ENCODE peak calls at places on chromosomes 5 and 9, in four cellular contexts. B, J, C and D are unnamed samples.

GRCh38 chr5:179337227-179338122 is 7.8 kb downstream of the ADAMTS2 start:
- DNase-seq in J (no peak), B (no peak), C (no peak), D (no peak)

GRCh38 chr5:53820802-53821171 is 260.3 kb downstream of the NDUFS4 start:
- DNase-seq in C (no peak), B (no peak), J (no peak), D (no peak)

GRCh38 chr5:67538855-67539506 is 342.4 kb upstream of the CD180 start:
- DNase-seq in B (no peak), J (no peak), C (no peak), D (no peak)

GRCh38 chr9:70409280-70409679 is 5.2 kb downstream of the KLF9 start:
- DNase-seq in B (no peak), C (no peak), J (no peak), D (no peak)

GRCh38 chr9:70340572-70340971 is 73.9 kb downstream of the KLF9 start:
- DNase-seq in B (peak), J (peak), C (peak), D (no peak)

GRCh38 chr9:6305954-6306563 is 22.1 kb upstream of the TPD52L3 start:
- DNase-seq in C (peak), B (peak), J (no peak), D (no peak)

GRCh38 chr5:10719965-10720364 is 41.1 kb downstream of the DAP start:
- DNase-seq in C (no peak), B (no peak), J (no peak), D (no peak)

GRCh38 chr9:34374905-34375552 is 1.7 kb downstream of the MYORG start:
- DNase-seq in B (peak), J (no peak), C (no peak), D (no peak)

GRCh38 chr5:88881566-88881965 is 1.4 kb downstream of the MEF2C start:
- DNase-seq in B (no peak), C (no peak), J (no peak), D (no peak)

GRCh38 chr9:134475051-134475790 is 149.0 kb downstream of the RXRA start:
- DNase-seq in J (no peak), B (no peak), C (no peak), D (no peak)

GRCh38 chr9:97468658-97469448 is 32.6 kb upstream of the TMOD1 start:
- DNase-seq in B (peak), J (peak), C (peak), D (peak)

GRCh38 chr5:83306572-83307241 is 164.8 kb upstream of the VCAN start:
- DNase-seq in J (no peak), B (no peak), C (no peak), D (peak)

GRCh38 chr9:96871176-96871575 is 16.9 kb upstream of the ZNF782 start:
- DNase-seq in C (no peak), J (no peak), B (no peak), D (no peak)

GRCh38 chr9:104783588-104783987 is 19.7 kb downstream of the NIPSNAP3B start:
- DNase-seq in J (no peak), C (no peak), B (no peak), D (no peak)

GRCh38 chr5:122156724-122157325 is 27.5 kb downstream of the ZNF474 start:
- DNase-seq in B (peak), C (peak), J (no peak), D (no peak)

GRCh38 chr5:112892776-112893175 is 29.3 kb downstream of the REEP5 start:
- DNase-seq in C (no peak), B (no peak), J (no peak), D (no peak)

GRCh38 chr5:101897914-101898313 is 398.2 kb downstream of the SLCO4C1 start:
- DNase-seq in J (no peak), B (no peak), C (peak), D (no peak)

GRCh38 chr9:26975728-26976707 is 19.8 kb downstream of the IFT74 start:
- DNase-seq in C (peak), B (peak), J (no peak), D (no peak)

GRCh38 chr9:35605336-35606137 is 475 bp downstream of the TESK1 start:
- DNase-seq in C (peak), B (no peak), J (peak), D (no peak)

GRCh38 chr9:16515879-16516289 is 354.6 kb downstream of the BNC2 start:
- DNase-seq in B (no peak), C (no peak), J (no peak), D (no peak)

GRCh38 chr5:15966651-15967050 is 212.9 kb downstream of the MARCHF11 start:
- DNase-seq in J (no peak), C (no peak), B (no peak), D (no peak)

GRCh38 chr9:134656334-134657034 is 14.9 kb downstream of the COL5A1 start:
- DNase-seq in C (no peak), J (no peak), B (no peak), D (no peak)

GRCh38 chr5:43422143-43422542 is 10.0 kb upstream of the CCL28 start:
- DNase-seq in J (no peak), C (no peak), B (peak), D (no peak)

GRCh38 chr9:113343732-113344231 is 3.7 kb upstream of the WDR31 start:
- DNase-seq in B (peak), J (no peak), C (peak), D (peak)

GRCh38 chr9:117094493-117094892 is 320.4 kb downstream of the ASTN2 start:
- DNase-seq in C (no peak), B (no peak), J (no peak), D (no peak)

GRCh38 chr9:85344901-85345300 is 396.9 kb downstream of the AGTPBP1 start:
- DNase-seq in J (no peak), B (no peak), C (no peak), D (no peak)

GRCh38 chr5:98763001-98763630 is 10.3 kb upstream of the RGMB start:
- DNase-seq in B (no peak), C (no peak), J (no peak), D (no peak)

GRCh38 chr5:127335381-127335780 is 44.8 kb downstream of the MEGF10 start:
- DNase-seq in J (no peak), C (no peak), B (no peak), D (no peak)

GRCh38 chr5:80319702-80320101 is at the start of gene SPZ1:
- DNase-seq in C (no peak), B (no peak), J (no peak), D (no peak)

GRCh38 chr5:80315244-80315643 is 4.6 kb upstream of the SPZ1 start:
- DNase-seq in J (no peak), B (no peak), C (no peak), D (no peak)

GRCh38 chr5:80318212-80318611 is 1.6 kb upstream of the SPZ1 start:
- DNase-seq in J (no peak), B (no peak), C (peak), D (no peak)
- TF ChIP-seq GABPA in J (no peak), B (no peak), C (no peak), D (no peak)

DNA sequence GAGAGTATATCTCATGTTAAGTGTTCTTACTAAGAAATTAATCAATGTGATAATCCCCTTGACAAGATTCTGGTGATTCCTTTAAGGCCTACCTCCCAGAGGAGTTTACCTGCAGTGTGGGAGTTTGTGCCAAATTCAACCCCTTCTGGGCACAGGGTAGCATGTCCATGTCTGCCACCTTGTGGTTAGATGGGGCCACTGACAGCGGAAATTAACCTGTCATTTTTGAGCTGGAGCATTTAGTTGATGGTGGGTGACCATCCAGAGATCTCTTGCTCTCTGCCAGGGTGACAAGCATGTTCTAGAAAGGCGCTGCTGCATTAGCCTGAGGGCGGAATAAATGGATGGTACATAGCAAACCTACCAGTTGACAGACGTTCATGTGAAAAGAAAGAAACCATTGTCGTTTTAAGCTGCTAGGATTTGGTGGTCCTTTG is 132.2 kb downstream of the FBXO4 start:
- DNase-seq in J (peak), C (peak), B (peak), D (peak)
- TF ChIP-seq GABPA in J (no peak), C (no peak), B (no peak), D (no peak)

DNA sequence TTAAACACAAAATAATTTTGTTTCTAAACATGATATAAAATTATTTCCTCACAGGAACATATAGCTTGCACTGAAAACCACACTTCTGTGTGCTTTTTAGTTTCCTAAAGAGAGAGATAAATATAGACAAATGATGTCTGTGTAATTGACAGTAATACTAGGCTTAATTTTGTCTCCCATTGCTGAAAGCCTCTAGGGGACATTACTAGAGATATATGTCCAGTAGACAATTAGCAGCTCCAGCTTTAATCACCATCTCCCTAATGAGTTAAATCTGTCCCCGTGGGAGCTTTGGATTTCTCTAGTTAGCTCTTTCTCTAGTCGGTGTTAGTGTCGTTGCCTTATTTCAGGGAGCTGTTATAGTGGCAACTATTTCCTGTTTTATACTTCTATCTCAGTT is 164.2 kb downstream of the ARHGAP26 start:
- DNase-seq in J (no peak), B (no peak), C (peak), D (no peak)
- TF ChIP-seq GABPA in J (no peak), B (no peak), C (no peak), D (no peak)

DNA sequence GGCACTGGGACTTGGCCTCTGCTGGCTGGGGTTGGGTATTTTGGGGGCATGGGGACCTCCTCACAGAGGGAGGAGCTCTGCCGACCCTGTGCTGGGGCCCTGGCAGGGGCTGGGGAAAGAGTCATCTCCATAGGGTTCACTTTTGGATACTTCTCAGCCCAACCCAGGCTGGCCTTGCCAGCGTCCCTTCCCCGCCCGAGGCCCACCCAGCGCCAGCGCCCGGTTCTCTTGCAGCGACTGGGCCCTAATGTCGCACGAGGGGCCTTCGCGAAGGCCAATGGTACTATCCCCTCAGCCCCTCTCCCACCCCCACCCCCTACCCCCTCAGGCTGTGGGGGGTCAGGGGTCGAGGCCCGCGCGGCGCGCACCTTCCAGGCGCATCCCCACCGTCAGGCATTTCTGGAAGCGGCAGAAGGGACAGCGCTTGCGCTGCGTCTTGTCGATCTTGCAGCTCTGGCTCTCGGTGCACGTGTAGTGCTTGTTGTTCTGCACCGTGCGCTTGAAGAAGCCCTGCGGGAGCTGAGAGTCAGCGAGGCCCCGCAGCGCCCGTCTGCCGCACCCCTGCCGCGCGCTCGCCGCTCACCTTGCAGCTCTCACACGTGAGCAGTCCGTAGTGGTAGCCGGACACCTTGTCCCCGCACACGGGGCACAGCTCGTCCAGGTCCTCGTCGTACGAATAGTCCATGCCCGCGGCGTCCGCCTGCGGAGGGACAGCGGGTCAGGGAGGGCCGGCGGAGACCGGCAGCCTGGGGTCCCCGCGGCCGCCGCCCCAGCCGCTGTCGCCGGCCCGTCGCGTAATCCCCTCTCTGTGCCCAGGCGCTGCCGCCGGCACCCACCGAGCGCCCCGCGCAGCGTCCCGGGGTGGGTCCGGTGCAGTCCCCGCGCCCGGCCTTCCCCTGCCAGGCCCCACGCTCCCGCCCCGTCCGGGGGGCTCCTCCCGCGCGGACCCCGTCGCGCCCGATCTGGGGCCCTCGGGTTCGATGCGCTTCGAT is 4.2 kb downstream of the NR5A1 start:
- DNase-seq in C (peak), B (no peak), J (no peak), D (no peak)
- TF ChIP-seq GABPA in C (no peak), B (no peak), J (no peak), D (no peak)